ENCODE peak calls at places on chromosomes 5 and 9, in five cellular contexts. V is neuronal stem cell, W is fibroblast of gingiva, F is sciatic nerve, R is prostate gland. K is an unnamed sample.

GRCh38 chr9:88748566-88749238 is 213.7 kb downstream of the NXNL2 start:
- DNase-seq in V (no peak), W (peak), F (peak), R (no peak), K (peak)

GRCh38 chr5:174428895-174429294 is 295.5 kb upstream of the MSX2 start:
- DNase-seq in V (no peak), W (no peak), F (no peak), R (no peak), K (no peak)

GRCh38 chr5:89280103-89281037 is 397.4 kb upstream of the MEF2C start:
- DNase-seq in V (no peak), W (no peak), F (no peak), R (no peak), K (no peak)

GRCh38 chr5:97554992-97555981 is 372.2 kb upstream of the RIOK2 start:
- DNase-seq in V (no peak), W (peak), F (no peak), R (no peak), K (peak)

GRCh38 chr5:151476054-151476453 is 28.7 kb downstream of the SLC36A1 start:
- DNase-seq in V (no peak), W (no peak), F (no peak), R (no peak), K (no peak)

GRCh38 chr5:168992687-168993086 is 308.3 kb downstream of the SLIT3 start:
- DNase-seq in V (peak), W (no peak), F (no peak), R (peak), K (no peak)

GRCh38 chr5:100694100-100694499 is 158.9 kb downstream of the FAM174A start:
- DNase-seq in V (no peak), W (no peak), F (no peak), R (no peak), K (no peak)

GRCh38 chr5:166185232-166185631 is 2106.2 kb upstream of the WWC1 start:
- DNase-seq in V (no peak), W (no peak), F (no peak), R (no peak), K (no peak)

GRCh38 chr5:102664946-102665345 is 90.2 kb upstream of the PAM start:
- DNase-seq in V (no peak), W (no peak), F (no peak), R (no peak), K (no peak)

GRCh38 chr5:172282277-172283019 is 1.1 kb downstream of the UBTD2 start:
- DNase-seq in V (no peak), W (no peak), F (no peak), R (no peak), K (peak)

GRCh38 chr5:150376799-150377771 is 19.6 kb downstream of the TCOF1 start:
- DNase-seq in V (no peak), W (peak), F (no peak), R (no peak), K (peak)

GRCh38 chr9:113998529-113999255 is 79.4 kb downstream of the AMBP start:
- DNase-seq in V (no peak), W (no peak), F (peak), R (no peak), K (no peak)